ENCODE peak calls at places on chromosomes 6 and 20, in seven cellular contexts. One of them, this sample, is unnamed.

GRCh38 chr20:35003211-35004031 is 47.8 kb downstream of the MYH7B start:
- DNase-seq in effector CD8-positive, alpha-beta T cell: no peak
- DNase-seq in stimulated activated CD8-positive, alpha-beta memory T cell treated with anti-CD3 and anti-CD28 coated beads, Interleukin-12 subunit alpha, Interleukin-12 subunit beta, amount 100 ng/mL, for 1 hour: no peak
- DNase-seq in endothelial cell of umbilical vein: no peak
- DNase-seq in endodermal cell: peak; percentile 48
- DNase-seq in NCI-H748 treated with DMSO at 0.1 percent for 48 hours: no peak
- DNase-seq in stimulated activated CD4-positive, alpha-beta T cell treated with anti-CD3 and anti-CD28 coated beads, TNF-alpha, amount 100 ng/mL, for 48 hours: no peak
- DNase-seq in this sample: no peak

GRCh38 chr6:5175195-5175594 is 85.6 kb downstream of the LYRM4 start:
- DNase-seq in NCI-H748 treated with DMSO at 0.1 percent for 48 hours: no peak
- DNase-seq in stimulated activated CD8-positive, alpha-beta memory T cell treated with anti-CD3 and anti-CD28 coated beads, Interleukin-12 subunit alpha, Interleukin-12 subunit beta, amount 100 ng/mL, for 1 hour: no peak
- DNase-seq in stimulated activated CD4-positive, alpha-beta T cell treated with anti-CD3 and anti-CD28 coated beads, TNF-alpha, amount 100 ng/mL, for 48 hours: no peak
- DNase-seq in effector CD8-positive, alpha-beta T cell: no peak
- DNase-seq in endothelial cell of umbilical vein: no peak
- DNase-seq in endodermal cell: peak; percentile 91
- DNase-seq in this sample: no peak

GRCh38 chr6:36028088-36028886 is 679 bp downstream of the MAPK14 start:
- DNase-seq in endodermal cell: peak; percentile 74
- DNase-seq in NCI-H748 treated with DMSO at 0.1 percent for 48 hours: peak; percentile 15
- DNase-seq in stimulated activated CD4-positive, alpha-beta T cell treated with anti-CD3 and anti-CD28 coated beads, TNF-alpha, amount 100 ng/mL, for 48 hours: peak; percentile 36
- DNase-seq in stimulated activated CD8-positive, alpha-beta memory T cell treated with anti-CD3 and anti-CD28 coated beads, Interleukin-12 subunit alpha, Interleukin-12 subunit beta, amount 100 ng/mL, for 1 hour: peak; percentile 19
- DNase-seq in endothelial cell of umbilical vein: peak; percentile 38
- DNase-seq in effector CD8-positive, alpha-beta T cell: peak; percentile 23
- DNase-seq in this sample: no peak

GRCh38 chr20:53176133-53176532 is 204.0 kb downstream of the TSHZ2 start:
- DNase-seq in stimulated activated CD8-positive, alpha-beta memory T cell treated with anti-CD3 and anti-CD28 coated beads, Interleukin-12 subunit alpha, Interleukin-12 subunit beta, amount 100 ng/mL, for 1 hour: no peak
- DNase-seq in endothelial cell of umbilical vein: no peak
- DNase-seq in NCI-H748 treated with DMSO at 0.1 percent for 48 hours: no peak
- DNase-seq in stimulated activated CD4-positive, alpha-beta T cell treated with anti-CD3 and anti-CD28 coated beads, TNF-alpha, amount 100 ng/mL, for 48 hours: no peak
- DNase-seq in endodermal cell: peak; percentile 63
- DNase-seq in effector CD8-positive, alpha-beta T cell: no peak
- DNase-seq in this sample: no peak

GRCh38 chr6:145155873-145156782 is 579.2 kb downstream of the EPM2A start:
- DNase-seq in NCI-H748 treated with DMSO at 0.1 percent for 48 hours: no peak
- DNase-seq in endodermal cell: no peak
- DNase-seq in endothelial cell of umbilical vein: no peak
- DNase-seq in stimulated activated CD8-positive, alpha-beta memory T cell treated with anti-CD3 and anti-CD28 coated beads, Interleukin-12 subunit alpha, Interleukin-12 subunit beta, amount 100 ng/mL, for 1 hour: no peak
- DNase-seq in stimulated activated CD4-positive, alpha-beta T cell treated with anti-CD3 and anti-CD28 coated beads, TNF-alpha, amount 100 ng/mL, for 48 hours: no peak
- DNase-seq in effector CD8-positive, alpha-beta T cell: no peak
- DNase-seq in this sample: no peak

GRCh38 chr20:63787302-63787701 is 43.8 kb downstream of the ZBTB46 start:
- DNase-seq in effector CD8-positive, alpha-beta T cell: no peak
- DNase-seq in endodermal cell: no peak
- DNase-seq in stimulated activated CD4-positive, alpha-beta T cell treated with anti-CD3 and anti-CD28 coated beads, TNF-alpha, amount 100 ng/mL, for 48 hours: no peak
- DNase-seq in endothelial cell of umbilical vein: no peak
- DNase-seq in NCI-H748 treated with DMSO at 0.1 percent for 48 hours: no peak
- DNase-seq in stimulated activated CD8-positive, alpha-beta memory T cell treated with anti-CD3 and anti-CD28 coated beads, Interleukin-12 subunit alpha, Interleukin-12 subunit beta, amount 100 ng/mL, for 1 hour: no peak
- DNase-seq in this sample: no peak

GRCh38 chr6:5025911-5026819 is 22.3 kb upstream of the RPP40 start:
- DNase-seq in stimulated activated CD8-positive, alpha-beta memory T cell treated with anti-CD3 and anti-CD28 coated beads, Interleukin-12 subunit alpha, Interleukin-12 subunit beta, amount 100 ng/mL, for 1 hour: no peak
- DNase-seq in endodermal cell: peak; percentile 89
- DNase-seq in effector CD8-positive, alpha-beta T cell: no peak
- DNase-seq in endothelial cell of umbilical vein: peak; percentile 61
- DNase-seq in stimulated activated CD4-positive, alpha-beta T cell treated with anti-CD3 and anti-CD28 coated beads, TNF-alpha, amount 100 ng/mL, for 48 hours: no peak
- DNase-seq in NCI-H748 treated with DMSO at 0.1 percent for 48 hours: peak; percentile 35
- DNase-seq in this sample: no peak

GRCh38 chr6:17580518-17581048 is 19.5 kb upstream of the FAM8A1 start:
- DNase-seq in endodermal cell: peak; percentile 51
- DNase-seq in stimulated activated CD8-positive, alpha-beta memory T cell treated with anti-CD3 and anti-CD28 coated beads, Interleukin-12 subunit alpha, Interleukin-12 subunit beta, amount 100 ng/mL, for 1 hour: peak; percentile 15
- DNase-seq in stimulated activated CD4-positive, alpha-beta T cell treated with anti-CD3 and anti-CD28 coated beads, TNF-alpha, amount 100 ng/mL, for 48 hours: peak; percentile 17
- DNase-seq in NCI-H748 treated with DMSO at 0.1 percent for 48 hours: no peak
- DNase-seq in endothelial cell of umbilical vein: peak; percentile 49
- DNase-seq in effector CD8-positive, alpha-beta T cell: peak; percentile 4
- DNase-seq in this sample: peak; percentile 37

GRCh38 chr20:36435799-36436541 is 105.3 kb upstream of the MYL9 start:
- DNase-seq in stimulated activated CD4-positive, alpha-beta T cell treated with anti-CD3 and anti-CD28 coated beads, TNF-alpha, amount 100 ng/mL, for 48 hours: peak; percentile 91
- DNase-seq in endodermal cell: peak; percentile 98
- DNase-seq in NCI-H748 treated with DMSO at 0.1 percent for 48 hours: peak; percentile 54
- DNase-seq in effector CD8-positive, alpha-beta T cell: peak; percentile 86
- DNase-seq in endothelial cell of umbilical vein: peak; percentile 78
- DNase-seq in stimulated activated CD8-positive, alpha-beta memory T cell treated with anti-CD3 and anti-CD28 coated beads, Interleukin-12 subunit alpha, Interleukin-12 subunit beta, amount 100 ng/mL, for 1 hour: peak; percentile 69
- DNase-seq in this sample: peak; percentile 93

GRCh38 chr6:63643862-63644261 is 8.3 kb downstream of the PHF3 start:
- DNase-seq in endodermal cell: no peak
- DNase-seq in effector CD8-positive, alpha-beta T cell: no peak
- DNase-seq in endothelial cell of umbilical vein: peak; percentile 52
- DNase-seq in stimulated activated CD4-positive, alpha-beta T cell treated with anti-CD3 and anti-CD28 coated beads, TNF-alpha, amount 100 ng/mL, for 48 hours: no peak
- DNase-seq in stimulated activated CD8-positive, alpha-beta memory T cell treated with anti-CD3 and anti-CD28 coated beads, Interleukin-12 subunit alpha, Interleukin-12 subunit beta, amount 100 ng/mL, for 1 hour: no peak
- DNase-seq in NCI-H748 treated with DMSO at 0.1 percent for 48 hours: no peak
- DNase-seq in this sample: peak; percentile 3

GRCh38 chr6:167849846-167850459 is 23.2 kb downstream of the AFDN start:
- DNase-seq in NCI-H748 treated with DMSO at 0.1 percent for 48 hours: no peak
- DNase-seq in endothelial cell of umbilical vein: peak; percentile 71
- DNase-seq in stimulated activated CD8-positive, alpha-beta memory T cell treated with anti-CD3 and anti-CD28 coated beads, Interleukin-12 subunit alpha, Interleukin-12 subunit beta, amount 100 ng/mL, for 1 hour: no peak
- DNase-seq in endodermal cell: peak; percentile 67
- DNase-seq in stimulated activated CD4-positive, alpha-beta T cell treated with anti-CD3 and anti-CD28 coated beads, TNF-alpha, amount 100 ng/mL, for 48 hours: no peak
- DNase-seq in effector CD8-positive, alpha-beta T cell: no peak
- DNase-seq in this sample: no peak

GRCh38 chr6:25041676-25042598 is 106.2 kb upstream of the RIPOR2 start:
- DNase-seq in stimulated activated CD4-positive, alpha-beta T cell treated with anti-CD3 and anti-CD28 coated beads, TNF-alpha, amount 100 ng/mL, for 48 hours: no peak
- DNase-seq in NCI-H748 treated with DMSO at 0.1 percent for 48 hours: no peak
- DNase-seq in endothelial cell of umbilical vein: no peak
- DNase-seq in endodermal cell: peak; percentile 57
- DNase-seq in effector CD8-positive, alpha-beta T cell: peak; percentile 15
- DNase-seq in stimulated activated CD8-positive, alpha-beta memory T cell treated with anti-CD3 and anti-CD28 coated beads, Interleukin-12 subunit alpha, Interleukin-12 subunit beta, amount 100 ng/mL, for 1 hour: no peak
- DNase-seq in this sample: peak; percentile 79

GRCh38 chr6:37695857-37696219 is 1.8 kb downstream of the MDGA1 start:
- DNase-seq in stimulated activated CD8-positive, alpha-beta memory T cell treated with anti-CD3 and anti-CD28 coated beads, Interleukin-12 subunit alpha, Interleukin-12 subunit beta, amount 100 ng/mL, for 1 hour: no peak
- DNase-seq in endodermal cell: no peak
- DNase-seq in endothelial cell of umbilical vein: peak; percentile 10
- DNase-seq in effector CD8-positive, alpha-beta T cell: no peak
- DNase-seq in NCI-H748 treated with DMSO at 0.1 percent for 48 hours: peak; percentile 19
- DNase-seq in stimulated activated CD4-positive, alpha-beta T cell treated with anti-CD3 and anti-CD28 coated beads, TNF-alpha, amount 100 ng/mL, for 48 hours: no peak
- DNase-seq in this sample: no peak

This sample was measured in NCI-H2081.